ENCODE peak calls at places on chromosomes 7 and 10, in nine cellular contexts. Q, W, P, M, K, A, J, Z and V are unnamed samples.

GRCh38 chr7:95867309-95867708 is 95.0 kb downstream of the DYNC1I1 start:
- DNase-seq in Q (no peak), K (no peak), P (no peak), J (no peak), W (no peak), A (peak), Z (no peak), M (no peak), V (peak)

GRCh38 chr7:13169356-13169755 is 481.9 kb downstream of the ARL4A start:
- DNase-seq in Z (no peak), K (no peak), A (no peak), W (no peak), M (no peak), J (no peak), P (no peak), Q (no peak), V (no peak)

GRCh38 chr7:96547371-96547811 is 162.3 kb downstream of the SEM1 start:
- DNase-seq in A (no peak), P (no peak), Q (no peak), K (no peak), J (peak), W (peak), M (no peak), Z (no peak), V (no peak)

GRCh38 chr10:71339796-71340589 is 20.9 kb downstream of the SLC29A3 start:
- DNase-seq in Z (no peak), J (peak), Q (no peak), K (no peak), M (no peak), A (no peak), W (peak), P (no peak), V (peak)

GRCh38 chr7:26237035-26237807 is 35.7 kb downstream of the CBX3 start:
- DNase-seq in Z (no peak), M (no peak), A (no peak), Q (no peak), K (no peak), P (no peak), W (peak), J (no peak), V (no peak)

GRCh38 chr7:117631652-117632051 is 151.8 kb downstream of the CFTR start:
- DNase-seq in M (no peak), P (no peak), K (no peak), Z (no peak), W (no peak), J (no peak), A (no peak), Q (no peak), V (no peak)

GRCh38 chr10:3869036-3869435 is 84.0 kb upstream of the KLF6 start:
- DNase-seq in A (no peak), W (no peak), K (no peak), J (no peak), P (no peak), M (no peak), Q (no peak), Z (no peak), V (peak)

GRCh38 chr7:81672872-81673271 is 97.0 kb downstream of the HGF start:
- DNase-seq in J (no peak), Z (no peak), A (peak), W (no peak), P (no peak), Q (no peak), K (no peak), M (no peak), V (no peak)

DNA sequence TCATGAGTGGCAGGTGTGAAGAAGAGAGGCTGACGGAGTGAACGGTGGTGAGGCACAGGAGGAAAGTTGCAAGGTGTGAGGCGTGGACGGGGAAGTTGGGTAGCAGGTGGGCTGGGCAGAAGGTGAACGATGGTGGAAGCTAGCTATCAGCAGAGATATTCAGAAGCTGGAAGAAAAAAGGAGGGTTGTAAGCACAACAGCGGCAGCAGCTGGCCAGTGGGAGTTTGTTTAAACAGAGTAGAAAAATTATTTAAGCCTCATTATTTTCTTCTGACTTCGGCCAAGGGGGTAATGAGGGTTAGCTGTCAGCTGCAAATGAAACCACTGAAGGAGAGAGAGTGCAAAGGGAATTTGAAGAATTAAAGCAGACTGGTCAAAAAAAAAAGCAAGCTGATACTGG is 62.1 kb upstream of the PRKAR2B start:
- DNase-seq in P (no peak), M (no peak), Q (no peak), A (no peak), Z (no peak), J (no peak), K (no peak), W (no peak), V (no peak)
- TF ChIP-seq CTCF in P (no peak), M (no peak), Q (no peak), A (no peak), Z (no peak), J (no peak), K (no peak), W (no peak), V (no peak)

GRCh38 chr7:146894927-146895326 is 778.3 kb downstream of the CNTNAP2 start:
- DNase-seq in P (no peak), Z (no peak), K (no peak), M (no peak), J (no peak), A (no peak), Q (no peak), W (no peak), V (no peak)
- H3K4me3 ChIP-seq in P (no peak), Z (no peak), K (no peak), M (no peak), J (no peak), A (no peak), Q (no peak), W (no peak), V (no peak)

DNA sequence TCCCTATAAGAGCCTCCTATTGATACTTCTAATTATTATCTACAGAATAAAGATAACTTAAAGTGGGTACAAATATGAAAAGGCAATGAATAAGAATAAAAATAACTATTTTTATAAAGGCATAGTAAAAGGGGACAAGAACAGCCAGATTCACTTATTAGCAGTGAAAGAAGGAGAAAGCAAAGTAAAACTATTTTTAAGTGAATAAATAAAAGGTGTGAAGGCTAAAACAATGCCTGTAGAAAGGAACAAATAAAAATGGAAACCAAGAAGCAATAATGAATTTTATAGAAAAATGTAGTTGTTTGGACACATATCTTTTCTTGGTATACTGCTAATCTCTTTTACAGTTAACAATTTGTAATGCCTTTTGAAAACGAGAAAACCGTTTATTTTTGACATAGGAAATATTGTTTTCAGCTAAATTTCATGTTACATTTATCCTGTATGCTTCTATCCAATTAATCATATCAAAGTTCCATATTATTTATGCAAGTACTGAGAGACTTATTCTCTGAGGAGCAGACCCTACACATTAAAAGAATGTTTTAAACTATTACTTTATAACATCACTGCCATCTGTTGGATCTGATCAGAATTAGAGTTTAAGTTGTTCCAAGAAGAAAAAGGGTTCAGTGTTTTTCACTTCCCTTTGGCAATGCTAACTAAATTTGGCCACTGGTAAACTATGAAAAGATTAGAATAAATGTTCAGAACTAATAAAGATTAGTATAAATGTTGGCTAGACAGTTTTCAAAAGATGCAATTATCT is 59.1 kb downstream of the ARMC3 start:
- DNase-seq in J (no peak), K (no peak), Z (no peak), W (peak), Q (no peak), A (no peak), P (no peak), M (no peak), V (peak)
- TF ChIP-seq CTCF in J (peak), K (peak), Z (peak), W (peak), Q (peak), A (peak), P (peak), M (peak), V (peak)

GRCh38 chr7:92850506-92850905 is 14.1 kb upstream of the CDK6 start:
- DNase-seq in M (no peak), Z (no peak), K (no peak), J (no peak), P (no peak), A (no peak), W (no peak), Q (no peak), V (no peak)

GRCh38 chr7:92847305-92847704 is 10.9 kb upstream of the CDK6 start:
- DNase-seq in K (no peak), Z (no peak), P (no peak), Q (no peak), M (no peak), A (no peak), W (no peak), J (no peak), V (no peak)

GRCh38 chr7:92848441-92848840 is 12.1 kb upstream of the CDK6 start:
- DNase-seq in M (no peak), A (no peak), K (no peak), Z (no peak), Q (no peak), W (no peak), P (no peak), J (no peak), V (no peak)

GRCh38 chr7:92851732-92852131 is 15.4 kb upstream of the CDK6 start:
- DNase-seq in A (no peak), J (no peak), Z (no peak), P (no peak), W (peak), Q (no peak), K (no peak), M (no peak), V (no peak)

GRCh38 chr7:92848854-92849745 is 12.7 kb upstream of the CDK6 start:
- DNase-seq in Z (no peak), A (no peak), J (no peak), Q (no peak), K (no peak), W (no peak), P (no peak), M (peak), V (no peak)
- H3K4me3 ChIP-seq in Z (no peak), A (no peak), J (no peak), Q (no peak), K (no peak), W (no peak), P (no peak), M (no peak), V (no peak)

GRCh38 chr10:5684318-5684970 is at the start of gene TASOR2:
- DNase-seq in W (peak), Z (peak), P (peak), K (peak), Q (peak), A (peak), J (peak), M (peak), V (peak)
- TF ChIP-seq CTCF in W (no peak), Z (no peak), P (no peak), K (no peak), Q (no peak), A (no peak), J (no peak), M (no peak), V (no peak)

GRCh38 chr10:117553815-117554172 is 11.2 kb downstream of the EMX2 start:
- DNase-seq in J (no peak), A (no peak), W (no peak), K (no peak), P (no peak), M (no peak), Z (no peak), Q (no peak), V (no peak)
- H3K4me3 ChIP-seq in J (no peak), A (no peak), W (no peak), K (no peak), P (peak), M (no peak), Z (no peak), Q (no peak), V (no peak)

DNA sequence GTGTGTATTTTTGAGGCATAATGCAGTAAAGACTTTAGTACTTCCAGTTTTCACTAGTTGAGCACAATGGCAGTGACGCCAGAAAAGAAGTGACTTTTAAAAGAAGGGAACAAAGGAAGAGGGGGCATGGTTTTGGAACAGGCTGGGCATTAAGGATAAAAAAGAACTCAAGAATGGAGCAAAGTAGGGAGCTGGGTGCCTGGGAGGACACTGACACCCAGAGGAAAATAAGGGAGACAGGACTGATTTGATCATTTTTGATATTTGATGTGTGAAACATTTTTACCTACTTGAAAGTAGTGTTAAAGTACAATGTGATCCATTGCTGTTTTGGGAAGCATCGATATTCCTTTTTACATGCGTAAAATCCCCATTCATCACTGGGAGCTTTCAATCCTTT is 85.4 kb downstream of the ADAM12 start:
- DNase-seq in Q (no peak), M (peak), J (no peak), Z (no peak), P (no peak), W (peak), A (no peak), K (no peak), V (no peak)
- TF ChIP-seq CTCF in Q (no peak), M (peak), J (no peak), Z (no peak), P (no peak), W (peak), A (no peak), K (peak), V (no peak)

DNA sequence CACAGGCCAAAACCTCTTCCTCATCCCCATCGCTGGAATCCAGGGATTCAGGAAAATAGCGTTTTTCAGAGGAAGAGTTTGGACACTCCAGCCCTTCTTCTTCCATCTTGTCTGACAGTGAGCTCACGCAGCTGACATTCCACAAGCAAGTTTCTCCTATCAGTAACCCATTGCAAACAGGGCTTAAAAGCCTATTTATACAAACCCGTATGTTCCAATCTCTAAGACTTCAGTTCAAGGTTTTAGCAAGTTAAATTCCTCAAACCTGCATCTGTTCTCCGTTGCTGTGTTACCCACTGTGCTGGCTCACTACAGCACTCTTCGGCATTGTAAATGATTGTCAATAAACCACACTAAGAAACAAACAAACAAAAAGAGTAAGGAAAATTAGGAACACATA is 373 bp downstream of the DHX32 start:
- DNase-seq in Q (no peak), J (no peak), W (no peak), M (no peak), Z (no peak), A (no peak), K (no peak), P (no peak), V (no peak)
- H3K4me3 ChIP-seq in Q (no peak), J (no peak), W (no peak), M (no peak), Z (no peak), A (peak), K (no peak), P (no peak), V (no peak)

GRCh38 chr10:99276848-99277486 is 41.3 kb upstream of the HPSE2 start:
- DNase-seq in K (no peak), J (no peak), Z (no peak), P (no peak), A (no peak), W (peak), Q (no peak), M (peak), V (peak)
- TF ChIP-seq CTCF in K (no peak), J (peak), Z (no peak), P (no peak), A (peak), W (peak), Q (no peak), M (peak), V (peak)

DNA sequence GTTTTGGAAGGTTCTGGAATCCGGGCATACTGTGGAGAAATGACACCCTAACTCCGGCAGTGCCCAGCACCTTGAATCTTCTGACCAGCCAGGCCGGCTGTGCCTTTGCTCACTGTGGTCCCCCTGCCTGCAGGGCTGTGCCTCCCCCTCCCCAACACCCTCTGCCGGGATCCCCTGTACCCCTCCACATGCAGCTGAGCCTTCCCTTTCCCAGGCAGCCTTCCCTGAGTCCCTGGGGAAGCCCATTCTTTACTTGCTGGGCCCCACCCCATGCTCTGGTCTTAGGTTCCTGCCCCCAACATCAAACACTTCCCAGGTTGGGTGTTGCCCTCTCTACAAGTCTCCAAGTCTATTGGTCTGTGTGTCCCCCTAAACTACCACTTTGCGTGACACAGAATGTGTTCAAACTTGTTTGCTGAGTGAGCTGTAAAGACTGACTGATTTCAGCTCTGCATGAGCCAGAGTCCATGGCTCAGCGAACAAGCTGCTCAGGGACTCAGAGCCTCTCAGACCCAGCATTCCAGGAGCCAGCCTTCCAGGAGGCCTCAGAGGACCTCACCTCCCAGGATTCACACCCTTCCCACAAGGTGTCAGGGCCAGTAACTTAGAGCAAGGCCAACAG is 31.6 kb downstream of the CALML5 start:
- DNase-seq in W (peak), M (no peak), P (no peak), Q (no peak), J (no peak), Z (no peak), K (no peak), A (no peak), V (no peak)
- H3K4me3 ChIP-seq in W (no peak), M (no peak), P (no peak), Q (no peak), J (no peak), Z (no peak), K (no peak), A (no peak), V (no peak)